ENCODE peak calls at places on chromosome X, in seven cellular contexts. T is OCI-LY7; I is heart right ventricle; E is mammary epithelial cell; W is CD8-positive, alpha-beta memory T cell; K is fibroblast of lung; J is tibial artery. G is an unnamed sample.

GRCh38 chrX:151920101-151920500 is 7.4 kb downstream of the MAGEA4 start:
- DNase-seq in T (no peak), I (no peak), E (no peak), W (no peak), K (no peak), J (no peak), G (no peak)

GRCh38 chrX:153763298-153763932 is 634 bp upstream of the PLXNB3 start:
- DNase-seq in T (no peak), I (no peak), E (no peak), W (no peak), K (no peak), J (peak), G (peak)

GRCh38 chrX:68978211-68978780 is 149.5 kb downstream of the EFNB1 start:
- DNase-seq in T (no peak), I (no peak), E (no peak), W (no peak), K (peak), J (no peak), G (no peak)

GRCh38 chrX:34659575-34659974 is 2.5 kb upstream of the TMEM47 start:
- DNase-seq in T (no peak), I (no peak), E (no peak), W (no peak), K (no peak), J (no peak), G (no peak)

GRCh38 chrX:38717871-38718270 is 83.4 kb upstream of the MID1IP1 start:
- DNase-seq in T (peak), I (no peak), E (peak), W (no peak), K (peak), J (no peak), G (no peak)

GRCh38 chrX:68840256-68840655 is 11.4 kb downstream of the EFNB1 start:
- DNase-seq in T (no peak), I (no peak), E (no peak), W (no peak), K (no peak), J (no peak), G (no peak)

GRCh38 chrX:134163836-134164235 is 73.1 kb upstream of the CCDC160 start:
- DNase-seq in T (no peak), I (no peak), E (no peak), W (no peak), K (no peak), J (no peak), G (no peak)

GRCh38 chrX:148298737-148299136 is 201.7 kb upstream of the AFF2 start:
- DNase-seq in T (no peak), I (no peak), E (peak), W (no peak), K (no peak), J (no peak), G (no peak)

GRCh38 chrX:84187501-84188319 is at the start of gene RPS6KA6:
- DNase-seq in T (no peak), I (no peak), E (peak), W (no peak), K (peak), J (peak), G (peak)

GRCh38 chrX:127404156-127404555 is 584.6 kb downstream of the PRR32 start:
- DNase-seq in T (no peak), I (no peak), E (no peak), W (no peak), K (no peak), J (no peak), G (no peak)

GRCh38 chrX:65300104-65300809 is 234.3 kb downstream of the LAS1L start:
- DNase-seq in T (peak), I (no peak), E (no peak), W (no peak), K (no peak), J (no peak), G (no peak)

GRCh38 chrX:70479197-70479969 is 34.7 kb downstream of the DLG3 start:
- DNase-seq in T (no peak), I (no peak), E (peak), W (no peak), K (peak), J (no peak), G (no peak)

GRCh38 chrX:47078129-47079043 is at the start of gene RGN:
- DNase-seq in T (no peak), I (no peak), E (no peak), W (no peak), K (peak), J (peak), G (peak)

GRCh38 chrX:71859637-71860036 is 51.0 kb upstream of the NHSL2 start:
- DNase-seq in T (peak), I (no peak), E (peak), W (peak), K (peak), J (no peak), G (no peak)

DNA sequence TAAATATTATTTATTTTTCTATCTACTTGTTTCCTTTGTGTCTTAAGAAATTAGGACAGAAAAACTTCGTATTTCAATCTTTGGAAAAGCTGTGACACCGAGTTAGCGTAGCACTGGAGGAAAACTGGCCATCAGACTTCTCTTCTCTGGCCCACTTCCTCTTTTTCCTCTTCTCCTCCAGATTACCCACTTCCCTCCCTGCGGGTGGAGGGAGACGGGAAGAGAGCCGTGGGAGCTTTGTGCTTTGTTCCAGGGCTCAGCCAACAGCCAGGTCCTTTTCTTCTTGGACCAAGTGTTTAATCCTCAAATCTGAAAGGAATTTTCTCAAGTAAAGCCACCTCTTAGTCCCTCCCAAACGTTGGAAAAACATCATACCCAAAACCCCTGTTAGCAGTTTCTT is 29.7 kb downstream of the OFD1 start:
- DNase-seq in T (no peak), I (no peak), E (no peak), W (no peak), K (no peak), J (no peak), G (no peak)
- H3K27ac ChIP-seq in T (no peak), I (peak), E (no peak), W (no peak), K (no peak), J (no peak), G (peak)

DNA sequence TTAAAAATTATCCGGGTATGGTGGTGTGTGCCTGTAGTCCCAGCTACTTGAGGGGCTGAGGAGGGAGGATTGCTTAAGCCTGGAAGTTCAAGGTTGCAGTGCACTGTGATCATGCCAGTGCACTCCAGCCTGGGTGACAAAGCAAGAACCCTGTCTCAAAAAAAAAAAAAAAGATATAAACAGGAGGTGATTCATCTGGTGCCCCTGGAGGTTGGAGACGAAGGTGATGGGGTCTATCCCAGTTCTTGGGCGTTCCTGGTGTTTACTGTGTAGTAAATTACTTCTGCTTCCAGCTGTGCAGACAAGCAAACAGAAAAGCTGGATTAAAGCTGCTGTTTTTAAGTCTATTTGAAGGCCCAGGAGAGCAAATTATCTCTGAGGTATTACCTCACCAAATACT is 19.9 kb downstream of the GPKOW start:
- DNase-seq in T (no peak), I (no peak), E (no peak), W (no peak), K (no peak), J (no peak), G (no peak)
- H3K27ac ChIP-seq in T (no peak), I (no peak), E (no peak), W (no peak), K (no peak), J (no peak), G (no peak)

DNA sequence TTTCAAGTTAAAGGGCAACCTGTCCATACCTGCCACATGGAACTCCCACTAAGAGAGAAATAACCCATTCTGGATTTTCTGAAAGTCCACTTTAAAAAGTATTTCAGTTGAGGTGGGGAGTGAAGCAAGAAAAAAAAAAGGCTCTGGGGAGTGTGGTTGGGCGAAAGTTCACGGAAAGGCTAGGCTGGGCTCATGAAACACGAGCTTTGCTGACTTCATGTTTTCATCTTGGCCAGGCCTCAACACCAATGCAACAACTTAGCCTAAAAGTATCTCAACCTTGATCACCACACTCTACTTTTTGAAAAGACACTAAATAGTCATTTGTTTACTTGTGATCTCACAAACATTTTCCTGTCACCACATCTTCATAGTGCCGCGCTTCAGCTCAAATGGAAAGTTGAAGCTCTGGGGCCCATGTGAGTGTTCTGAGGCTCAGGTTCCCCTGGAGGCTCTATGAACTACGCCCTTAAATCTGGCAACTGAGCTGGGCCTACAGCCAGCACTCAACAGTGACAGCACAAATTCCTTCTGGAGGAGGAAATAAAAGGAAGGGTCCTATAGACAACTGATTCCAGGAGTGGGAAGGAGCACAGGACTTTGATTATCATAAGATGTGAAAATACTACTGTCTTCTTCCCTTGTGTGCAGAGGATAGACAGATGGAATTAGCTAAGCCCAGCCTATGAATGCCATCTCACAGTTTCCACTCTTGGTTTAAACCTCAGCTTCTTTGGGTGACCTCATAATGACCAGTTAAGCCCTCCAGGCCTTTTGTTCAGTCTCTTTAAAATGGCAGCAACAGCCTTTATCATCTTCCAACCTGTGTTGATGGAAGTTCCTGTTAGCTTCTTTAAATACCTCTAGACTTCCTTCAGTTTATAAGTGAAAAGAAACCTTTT is 5.1 kb downstream of the CD40LG start:
- DNase-seq in T (no peak), I (no peak), E (peak), W (no peak), K (no peak), J (no peak), G (no peak)
- H3K27ac ChIP-seq in T (no peak), I (no peak), E (no peak), W (no peak), K (no peak), J (no peak), G (no peak)

DNA sequence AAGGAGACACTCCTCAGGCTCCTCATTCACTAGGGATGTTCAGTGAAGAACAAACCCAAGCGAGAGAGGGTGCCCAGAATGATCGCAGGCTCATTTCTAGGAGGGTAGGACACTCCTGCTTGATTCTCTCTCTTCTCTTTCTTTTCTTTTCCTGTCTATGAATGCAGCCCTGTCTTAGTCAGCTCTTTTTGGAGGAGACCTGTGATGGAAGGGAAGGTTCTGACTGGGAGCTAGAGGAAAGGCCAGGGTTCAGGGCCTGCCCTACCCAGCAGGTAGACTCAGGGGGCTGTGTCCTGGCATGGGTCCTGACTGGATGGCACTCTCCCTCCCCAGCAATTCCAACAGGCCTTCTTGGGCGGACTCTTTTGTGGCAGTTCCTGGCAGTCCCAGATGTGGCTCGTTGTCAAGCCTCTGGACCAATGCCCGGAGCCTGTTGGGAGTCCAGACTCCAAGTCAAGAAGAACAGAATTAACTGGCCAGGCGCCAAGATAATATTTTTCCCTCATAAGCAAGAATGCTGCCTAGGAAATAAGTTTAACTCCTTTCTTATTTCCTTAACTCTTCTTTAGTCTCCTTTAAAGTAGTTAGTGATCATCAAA is 139.4 kb upstream of the SCML1 start:
- DNase-seq in T (no peak), I (peak), E (no peak), W (no peak), K (peak), J (peak), G (peak)
- H3K27ac ChIP-seq in T (no peak), I (peak), E (no peak), W (no peak), K (no peak), J (peak), G (peak)

GRCh38 chrX:40240844-40241243 is 143.1 kb upstream of the BCOR start:
- DNase-seq in T (no peak), I (no peak), E (no peak), W (no peak), K (no peak), J (no peak), G (no peak)

GRCh38 chrX:40244116-40244515 is 146.4 kb upstream of the BCOR start:
- DNase-seq in T (no peak), I (no peak), E (no peak), W (no peak), K (peak), J (no peak), G (no peak)

GRCh38 chrX:40245411-40246140 is 147.8 kb upstream of the BCOR start:
- DNase-seq in T (no peak), I (peak), E (no peak), W (no peak), K (peak), J (no peak), G (peak)

GRCh38 chrX:40244980-40245379 is 147.2 kb upstream of the BCOR start:
- DNase-seq in T (no peak), I (no peak), E (no peak), W (no peak), K (peak), J (no peak), G (no peak)

DNA sequence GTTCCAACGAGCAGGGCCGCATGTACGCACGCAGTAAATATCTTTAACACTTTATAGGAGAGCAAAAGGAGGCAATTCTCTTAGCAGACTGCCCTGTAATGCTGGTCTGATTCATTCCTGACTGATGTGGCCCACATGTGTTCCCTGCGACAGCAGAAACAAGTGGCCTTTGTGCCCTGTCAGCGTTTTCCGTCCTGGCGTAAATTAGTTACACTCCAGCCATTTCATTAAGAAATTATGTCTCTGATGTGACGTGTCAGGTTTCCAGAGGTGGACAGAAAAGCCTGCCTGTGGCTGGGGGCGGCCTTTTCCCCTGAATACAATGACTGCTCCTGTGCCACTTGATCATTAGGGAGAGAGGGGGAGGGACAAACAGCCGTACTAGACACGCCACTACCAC is 145.9 kb upstream of the BCOR start:
- DNase-seq in T (no peak), I (no peak), E (peak), W (no peak), K (no peak), J (no peak), G (no peak)
- H3K27ac ChIP-seq in T (no peak), I (no peak), E (no peak), W (no peak), K (no peak), J (no peak), G (no peak)

DNA sequence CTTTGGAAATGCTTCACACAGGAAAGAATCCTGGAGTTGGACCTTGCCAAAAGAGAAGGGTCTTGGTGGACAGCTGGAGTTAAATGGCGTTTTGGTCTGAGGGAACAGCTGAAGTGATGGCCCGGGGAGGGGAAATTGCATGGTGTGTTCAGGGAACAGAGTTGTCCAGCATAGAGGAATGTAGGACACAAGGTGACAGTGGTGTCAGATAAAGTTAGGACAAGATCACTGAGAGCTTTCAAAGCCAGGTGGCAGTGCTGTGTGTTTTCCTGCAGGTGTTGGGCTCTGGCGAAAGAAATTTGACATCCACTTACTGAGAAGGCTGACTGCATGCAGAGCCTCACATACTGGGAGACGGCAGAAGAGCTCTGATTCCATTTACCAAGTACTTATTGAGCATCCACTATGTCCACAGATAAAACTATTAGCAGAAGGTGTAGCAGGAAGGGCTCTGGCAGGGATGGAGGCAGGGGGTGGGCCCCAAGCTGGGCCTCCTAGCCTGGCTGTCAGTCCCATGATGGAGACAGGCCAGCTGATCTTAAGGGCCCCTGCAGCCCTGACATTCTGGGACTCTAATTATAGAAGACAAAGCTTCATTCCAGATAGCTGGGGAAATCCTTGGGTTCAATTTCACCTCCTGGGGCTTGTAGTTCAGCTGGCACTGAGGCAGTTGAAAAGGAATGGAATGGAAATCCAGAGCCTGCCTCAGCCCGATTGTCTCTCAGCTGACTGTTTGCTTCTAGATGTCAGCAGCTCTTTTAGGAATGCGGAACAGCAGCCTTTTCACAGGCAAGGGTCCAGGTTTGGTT is 150.2 kb upstream of the MAMLD1 start:
- DNase-seq in T (no peak), I (peak), E (no peak), W (no peak), K (no peak), J (no peak), G (no peak)
- H3K27ac ChIP-seq in T (no peak), I (no peak), E (no peak), W (no peak), K (no peak), J (no peak), G (no peak)